ENCODE peak calls at places on chromosomes 5 and 9, in nine cellular contexts. B is fibroblast of lung; S is stimulated activated CD8-positive, alpha-beta memory T cell treated with anti-CD3 and anti-CD28 coated beads, Interleukin-15, amount 100 ng/mL, for 24 hours; I is T-helper 1 cell; X is progenitor cell of endocrine pancreas; E is brain microvascular endothelial cell; C is esophagus muscularis mucosa; F is COR-L47; K is HS-5. M is an unnamed sample.

GRCh38 chr9:79384506-79384905 is 187.3 kb upstream of the TLE4 start:
- DNase-seq in B (peak), S (no peak), I (no peak), X (no peak), E (no peak), C (no peak), F (no peak), K (no peak), M (no peak)

GRCh38 chr5:135437796-135438560 is 9.2 kb downstream of the DCANP1 start:
- DNase-seq in B (peak), S (no peak), I (no peak), X (no peak), E (peak), C (peak), F (peak), K (peak), M (no peak)

GRCh38 chr9:2291980-2292704 is 277.0 kb downstream of the SMARCA2 start:
- DNase-seq in B (peak), S (no peak), I (no peak), X (no peak), E (no peak), C (peak), F (peak), K (no peak), M (no peak)

GRCh38 chr5:141319202-141319601 is 1.4 kb downstream of the TAF7 start:
- DNase-seq in B (no peak), S (no peak), I (no peak), X (no peak), E (peak), C (no peak), F (no peak), K (no peak), M (no peak)

GRCh38 chr5:74864823-74865222 is 1.4 kb downstream of the FAM169A start:
- DNase-seq in B (no peak), S (no peak), I (no peak), X (no peak), E (no peak), C (no peak), F (peak), K (no peak), M (no peak)

GRCh38 chr5:153400931-153401330 is 89.5 kb upstream of the GRIA1 start:
- DNase-seq in B (no peak), S (no peak), I (no peak), X (no peak), E (no peak), C (no peak), F (no peak), K (peak), M (no peak)

GRCh38 chr5:169728-170094 is 21.6 kb upstream of the LRRC14B start:
- DNase-seq in B (no peak), S (no peak), I (no peak), X (no peak), E (no peak), C (no peak), F (no peak), K (no peak), M (no peak)

GRCh38 chr5:90575712-90576111 is 17.1 kb downstream of the ADGRV1 start:
- DNase-seq in B (no peak), S (no peak), I (no peak), X (no peak), E (no peak), C (no peak), F (no peak), K (no peak), M (no peak)

GRCh38 chr5:178589180-178590140 is 733 bp downstream of the COL23A1 start:
- DNase-seq in B (peak), S (no peak), I (no peak), X (peak), E (no peak), C (no peak), F (no peak), K (no peak), M (no peak)

GRCh38 chr5:132812949-132813598 is at the start of gene SOWAHA:
- DNase-seq in B (no peak), S (no peak), I (no peak), X (no peak), E (no peak), C (no peak), F (peak), K (no peak), M (no peak)

GRCh38 chr5:139384591-139385051 is 1.5 kb upstream of the SLC23A1 start:
- DNase-seq in B (no peak), S (no peak), I (no peak), X (no peak), E (no peak), C (no peak), F (no peak), K (no peak), M (no peak)

GRCh38 chr5:35136386-35136785 is 88.6 kb upstream of the AGXT2 start:
- DNase-seq in B (peak), S (no peak), I (no peak), X (no peak), E (peak), C (no peak), F (no peak), K (peak), M (peak)

GRCh38 chr9:38182321-38182720 is 113.3 kb upstream of the SHB start:
- DNase-seq in B (no peak), S (no peak), I (no peak), X (no peak), E (no peak), C (no peak), F (peak), K (no peak), M (no peak)

GRCh38 chr5:89351975-89352374 is 469.0 kb upstream of the MEF2C start:
- DNase-seq in B (peak), S (no peak), I (no peak), X (no peak), E (no peak), C (no peak), F (no peak), K (no peak), M (no peak)

GRCh38 chr9:118522093-118523028 is 818.2 kb downstream of the TLR4 start:
- DNase-seq in B (peak), S (no peak), I (no peak), X (peak), E (peak), C (no peak), F (peak), K (no peak), M (peak)

GRCh38 chr5:139759219-139759721 is 36.3 kb upstream of the PSD2 start:
- DNase-seq in B (peak), S (no peak), I (no peak), X (no peak), E (no peak), C (no peak), F (no peak), K (no peak), M (no peak)

GRCh38 chr5:169299146-169299545 is 1.8 kb downstream of the SLIT3 start:
- DNase-seq in B (peak), S (no peak), I (no peak), X (no peak), E (no peak), C (no peak), F (no peak), K (no peak), M (no peak)

GRCh38 chr5:133489632-133490031 is 122.7 kb downstream of the FSTL4 start:
- DNase-seq in B (no peak), S (no peak), I (no peak), X (no peak), E (no peak), C (no peak), F (peak), K (no peak), M (no peak)

GRCh38 chr5:15904894-15905805 is 274.4 kb downstream of the MARCHF11 start:
- DNase-seq in B (no peak), S (no peak), I (no peak), X (no peak), E (no peak), C (no peak), F (no peak), K (no peak), M (no peak)

GRCh38 chr5:111548992-111549649 is 36.8 kb upstream of the STARD4 start:
- DNase-seq in B (peak), S (no peak), I (no peak), X (no peak), E (no peak), C (no peak), F (peak), K (no peak), M (no peak)

GRCh38 chr5:56264417-56265025 is 31.4 kb upstream of the ANKRD55 start:
- DNase-seq in B (peak), S (no peak), I (no peak), X (no peak), E (no peak), C (no peak), F (peak), K (no peak), M (no peak)

GRCh38 chr9:37944671-37945481 is 40.9 kb upstream of the SLC25A51 start:
- DNase-seq in B (peak), S (no peak), I (no peak), X (no peak), E (no peak), C (no peak), F (no peak), K (no peak), M (peak)

GRCh38 chr9:111913159-111913558 is 16.5 kb downstream of the UGCG start:
- DNase-seq in B (no peak), S (no peak), I (no peak), X (no peak), E (no peak), C (no peak), F (no peak), K (no peak), M (no peak)

M was measured in HS-27A.